ENCODE peak calls at places on chromosomes 3 and 15, in four cellular contexts. One of them, this sample, is unnamed.

GRCh38 chr3:17742837-17743659 is 617 bp upstream of the TBC1D5 start:
- DNase-seq in aorta: no peak
- DNase-seq in activated CD8-positive, alpha-beta memory T cell treated with anti-CD3 and anti-CD28 coated beads for 48 hours: no peak
- DNase-seq in brain microvascular endothelial cell: peak
- DNase-seq in this sample: no peak

GRCh38 chr3:47421741-47422649 is 41.2 kb downstream of the PTPN23 start:
- DNase-seq in brain microvascular endothelial cell: no peak
- DNase-seq in aorta: no peak
- DNase-seq in activated CD8-positive, alpha-beta memory T cell treated with anti-CD3 and anti-CD28 coated beads for 48 hours: no peak
- DNase-seq in this sample: no peak

GRCh38 chr3:168933614-168934013 is 729.9 kb downstream of the MECOM start:
- DNase-seq in aorta: no peak
- DNase-seq in brain microvascular endothelial cell: peak
- DNase-seq in activated CD8-positive, alpha-beta memory T cell treated with anti-CD3 and anti-CD28 coated beads for 48 hours: no peak
- DNase-seq in this sample: no peak

GRCh38 chr15:48084759-48085420 is 35.9 kb upstream of the SLC24A5 start:
- DNase-seq in aorta: no peak
- DNase-seq in brain microvascular endothelial cell: peak
- DNase-seq in activated CD8-positive, alpha-beta memory T cell treated with anti-CD3 and anti-CD28 coated beads for 48 hours: no peak
- DNase-seq in this sample: peak

GRCh38 chr3:54954019-54954418 is 26.2 kb upstream of the LRTM1 start:
- DNase-seq in brain microvascular endothelial cell: peak
- DNase-seq in aorta: no peak
- DNase-seq in activated CD8-positive, alpha-beta memory T cell treated with anti-CD3 and anti-CD28 coated beads for 48 hours: no peak
- DNase-seq in this sample: no peak

GRCh38 chr3:32593903-32594525 is 23.4 kb upstream of the DYNC1LI1 start:
- DNase-seq in brain microvascular endothelial cell: no peak
- DNase-seq in aorta: no peak
- DNase-seq in activated CD8-positive, alpha-beta memory T cell treated with anti-CD3 and anti-CD28 coated beads for 48 hours: no peak
- DNase-seq in this sample: no peak

GRCh38 chr3:78969483-78969882 is 798.3 kb downstream of the ROBO1 start:
- DNase-seq in brain microvascular endothelial cell: peak
- DNase-seq in aorta: no peak
- DNase-seq in activated CD8-positive, alpha-beta memory T cell treated with anti-CD3 and anti-CD28 coated beads for 48 hours: no peak
- DNase-seq in this sample: no peak

GRCh38 chr15:83657549-83657948 is 3.6 kb downstream of the ADAMTSL3 start:
- DNase-seq in activated CD8-positive, alpha-beta memory T cell treated with anti-CD3 and anti-CD28 coated beads for 48 hours: no peak
- DNase-seq in brain microvascular endothelial cell: no peak
- DNase-seq in aorta: no peak
- DNase-seq in this sample: peak

GRCh38 chr3:24683511-24684384 is 189.1 kb upstream of the THRB start:
- DNase-seq in aorta: no peak
- DNase-seq in activated CD8-positive, alpha-beta memory T cell treated with anti-CD3 and anti-CD28 coated beads for 48 hours: no peak
- DNase-seq in brain microvascular endothelial cell: peak
- DNase-seq in this sample: peak

GRCh38 chr15:89776274-89777072 is at the start of gene MESP2:
- DNase-seq in brain microvascular endothelial cell: peak
- DNase-seq in aorta: peak
- DNase-seq in activated CD8-positive, alpha-beta memory T cell treated with anti-CD3 and anti-CD28 coated beads for 48 hours: peak
- DNase-seq in this sample: peak